ENCODE peak calls at places on chromosomes 11 and 22, in seven cellular contexts. O is IMR-90, R is neuronal stem cell, A is mesenchymal stem cell, S is mesendoderm, D is H1, Q is trophoblast cell. B is an unnamed sample.

GRCh38 chr11:12539570-12539969 is 134.7 kb upstream of the TEAD1 start:
- DNase-seq in R (no peak), S (no peak), Q (no peak), A (peak), D (no peak), O (peak), B (no peak)

GRCh38 chr11:94762208-94762607 is 5.9 kb upstream of the AMOTL1 start:
- DNase-seq in A (no peak), S (peak), R (no peak), O (no peak), D (no peak), Q (no peak), B (no peak)

GRCh38 chr22:41862160-41862529 is 29.2 kb downstream of the SREBF2 start:
- DNase-seq in Q (no peak), R (no peak), A (no peak), D (no peak), S (no peak), O (peak), B (no peak)

GRCh38 chr11:20367313-20367948 is 3.9 kb downstream of the HTATIP2 start:
- DNase-seq in R (no peak), O (peak), D (no peak), A (peak), S (peak), Q (peak), B (no peak)

GRCh38 chr22:36775589-36775965 is 342 bp downstream of the IFT27 start:
- DNase-seq in D (peak), A (no peak), R (peak), Q (no peak), S (peak), O (peak), B (no peak)

GRCh38 chr11:43833657-43834073 is 47.0 kb upstream of the ALKBH3 start:
- DNase-seq in R (no peak), S (peak), O (peak), D (no peak), Q (peak), A (peak), B (no peak)

GRCh38 chr11:67564230-67564629 is 19.4 kb upstream of the GSTP1 start:
- DNase-seq in Q (no peak), A (peak), S (no peak), R (no peak), O (no peak), D (no peak), B (no peak)

GRCh38 chr22:36816635-36817428 is at the start of gene PVALB:
- DNase-seq in O (peak), D (peak), R (no peak), Q (no peak), A (peak), S (peak), B (no peak)

GRCh38 chr22:33400891-33401290 is 342.7 kb upstream of the SYN3 start:
- DNase-seq in D (no peak), Q (no peak), A (no peak), S (no peak), O (no peak), R (no peak), B (no peak)

GRCh38 chr11:65884716-65885092 is 3.6 kb downstream of the FIBP start:
- DNase-seq in R (peak), O (peak), S (peak), D (peak), A (peak), Q (peak), B (peak)

GRCh38 chr11:2537010-2537695 is 92.3 kb downstream of the KCNQ1 start:
- DNase-seq in S (no peak), Q (no peak), O (no peak), R (no peak), A (no peak), D (no peak), B (no peak)

GRCh38 chr11:811446-812245 is 1.9 kb downstream of the RPLP2 start:
- DNase-seq in S (peak), Q (no peak), R (no peak), A (peak), O (no peak), D (no peak), B (no peak)

GRCh38 chr22:39234157-39234793 is 10.5 kb downstream of the PDGFB start:
- DNase-seq in O (no peak), R (peak), D (peak), A (peak), S (peak), Q (peak), B (no peak)

GRCh38 chr11:93288767-93289166 is 41.8 kb upstream of the DEUP1 start:
- DNase-seq in R (no peak), O (no peak), S (no peak), Q (no peak), A (no peak), D (no peak), B (no peak)

GRCh38 chr11:34866375-34866774 is 49.8 kb downstream of the APIP start:
- DNase-seq in S (no peak), D (no peak), R (no peak), A (peak), Q (no peak), O (peak), B (no peak)

GRCh38 chr11:9851366-9851765 is 187.5 kb downstream of the SWAP70 start:
- DNase-seq in A (peak), R (no peak), O (peak), S (no peak), D (no peak), Q (no peak), B (no peak)

GRCh38 chr11:55956521-55956920 is 13.2 kb downstream of the OR10AG1 start:
- DNase-seq in D (no peak), Q (no peak), R (no peak), S (no peak), A (no peak), O (no peak), B (no peak)

GRCh38 chr11:16895306-16895705 is 118.9 kb downstream of the PLEKHA7 start:
- DNase-seq in D (no peak), R (no peak), O (no peak), Q (no peak), A (no peak), S (no peak), B (no peak)

GRCh38 chr11:13440100-13440855 is 22.7 kb downstream of the BTBD10 start:
- DNase-seq in O (peak), S (peak), A (peak), Q (peak), D (no peak), R (no peak), B (no peak)

GRCh38 chr11:45654741-45655283 is 10.6 kb downstream of the CHST1 start:
- DNase-seq in D (no peak), A (no peak), Q (no peak), O (no peak), S (no peak), R (no peak), B (no peak)

GRCh38 chr11:125451400-125452124 is 44.5 kb downstream of the FEZ1 start:
- DNase-seq in D (peak), Q (no peak), O (peak), A (peak), R (peak), S (peak), B (peak)

GRCh38 chr11:35013514-35014191 is 97.2 kb downstream of the PDHX start:
- DNase-seq in A (peak), Q (peak), D (no peak), S (no peak), R (no peak), O (no peak), B (no peak)

GRCh38 chr11:31455177-31455576 is 54.2 kb downstream of the IMMP1L start:
- DNase-seq in R (no peak), O (no peak), D (no peak), A (no peak), Q (no peak), S (no peak), B (no peak)

GRCh38 chr11:124900464-124900863 is 2.8 kb upstream of the ROBO4 start:
- DNase-seq in R (no peak), S (peak), Q (peak), O (peak), D (peak), A (peak), B (peak)

GRCh38 chr22:49025791-49026475 is 801.7 kb downstream of the BRD1 start:
- DNase-seq in Q (no peak), S (no peak), D (no peak), O (no peak), R (no peak), A (no peak), B (no peak)

GRCh38 chr22:46545041-46545796 is 7.8 kb upstream of the CELSR1 start:
- DNase-seq in A (peak), Q (no peak), R (no peak), S (no peak), D (no peak), O (peak), B (no peak)

GRCh38 chr22:22687638-22688500 is 43.5 kb downstream of the GGTLC2 start:
- DNase-seq in O (peak), A (peak), Q (peak), R (peak), D (no peak), S (peak), B (peak)

GRCh38 chr11:130707217-130707616 is 209.1 kb downstream of the SNX19 start:
- DNase-seq in S (no peak), O (no peak), R (no peak), D (no peak), A (no peak), Q (no peak), B (no peak)

GRCh38 chr11:2381494-2382128 is 4.5 kb downstream of the CD81 start:
- DNase-seq in O (no peak), R (no peak), A (no peak), D (no peak), Q (no peak), S (no peak), B (no peak)

GRCh38 chr22:23503736-23504440 is 76.2 kb downstream of the IGLL1 start:
- DNase-seq in R (no peak), S (no peak), Q (no peak), D (no peak), A (no peak), O (no peak), B (no peak)

GRCh38 chr11:47186937-47187681 is 875 bp upstream of the PACSIN3 start:
- DNase-seq in R (peak), S (peak), O (peak), A (peak), D (peak), Q (no peak), B (peak)

GRCh38 chr11:118287006-118287405 is 17.5 kb upstream of the CD3E start:
- DNase-seq in O (no peak), S (no peak), D (no peak), A (no peak), R (no peak), Q (no peak), B (no peak)

GRCh38 chr22:22820626-22821025 is 67.0 kb upstream of the IGLL5 start:
- DNase-seq in O (no peak), Q (no peak), A (no peak), R (no peak), S (no peak), D (no peak), B (no peak)

GRCh38 chr11:7671347-7671746 is 2.0 kb downstream of the CYB5R2 start:
- DNase-seq in D (no peak), A (no peak), R (no peak), Q (peak), O (no peak), S (no peak), B (no peak)

GRCh38 chr11:12376259-12376971 is 956 bp upstream of the PARVA start:
- DNase-seq in O (peak), S (peak), A (peak), D (no peak), R (no peak), Q (no peak), B (no peak)

GRCh38 chr11:64624869-64625481 is 34.0 kb downstream of the SLC22A12 start:
- DNase-seq in S (no peak), A (no peak), O (no peak), R (no peak), Q (no peak), D (no peak), B (no peak)

GRCh38 chr11:104435498-104435897 is 271.6 kb upstream of the PDGFD start:
- DNase-seq in S (no peak), R (no peak), D (no peak), O (no peak), Q (no peak), A (no peak), B (no peak)
- H2BK120ac ChIP-seq in S (no peak), R (no peak), D (no peak), O (no peak), Q (no peak), A (no peak), B (no peak)

GRCh38 chr11:76566811-76567210 is 103.7 kb downstream of the LRRC32 start:
- DNase-seq in A (peak), S (no peak), D (no peak), R (no peak), O (no peak), Q (peak), B (no peak)
- H2BK5ac ChIP-seq in A (no peak), S (no peak), D (no peak), R (no peak), O (no peak), Q (no peak), B (no peak)

GRCh38 chr11:96426356-96427103 is 36.7 kb downstream of the JRKL start:
- DNase-seq in O (peak), A (peak), D (no peak), S (peak), Q (no peak), R (peak), B (no peak)

GRCh38 chr11:96424693-96425092 is 34.9 kb downstream of the JRKL start:
- DNase-seq in Q (no peak), O (peak), A (peak), R (no peak), S (peak), D (no peak), B (no peak)

DNA sequence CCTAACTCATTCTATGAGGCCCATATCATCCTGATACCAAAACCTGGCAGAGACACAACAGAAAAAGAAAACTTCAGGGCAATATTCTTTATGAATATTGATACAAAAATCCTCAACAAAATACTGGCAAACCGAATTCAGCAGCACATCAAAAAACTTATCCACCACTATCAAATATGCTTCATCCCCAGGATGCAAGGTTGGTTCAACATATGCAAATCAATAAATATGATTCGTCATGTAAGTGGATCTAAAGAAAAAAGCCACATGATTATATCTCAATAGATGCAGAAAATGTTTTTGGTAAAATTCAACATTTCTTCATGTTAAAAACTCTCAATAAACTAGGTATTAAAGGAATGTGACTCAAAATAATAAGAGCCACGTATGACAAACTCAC is 40.9 kb downstream of the JRKL start:
- DNase-seq in D (no peak), R (no peak), O (no peak), A (no peak), S (no peak), Q (no peak), B (no peak)
- H2BK120ac ChIP-seq in D (no peak), R (no peak), O (no peak), A (no peak), S (no peak), Q (no peak), B (no peak)

DNA sequence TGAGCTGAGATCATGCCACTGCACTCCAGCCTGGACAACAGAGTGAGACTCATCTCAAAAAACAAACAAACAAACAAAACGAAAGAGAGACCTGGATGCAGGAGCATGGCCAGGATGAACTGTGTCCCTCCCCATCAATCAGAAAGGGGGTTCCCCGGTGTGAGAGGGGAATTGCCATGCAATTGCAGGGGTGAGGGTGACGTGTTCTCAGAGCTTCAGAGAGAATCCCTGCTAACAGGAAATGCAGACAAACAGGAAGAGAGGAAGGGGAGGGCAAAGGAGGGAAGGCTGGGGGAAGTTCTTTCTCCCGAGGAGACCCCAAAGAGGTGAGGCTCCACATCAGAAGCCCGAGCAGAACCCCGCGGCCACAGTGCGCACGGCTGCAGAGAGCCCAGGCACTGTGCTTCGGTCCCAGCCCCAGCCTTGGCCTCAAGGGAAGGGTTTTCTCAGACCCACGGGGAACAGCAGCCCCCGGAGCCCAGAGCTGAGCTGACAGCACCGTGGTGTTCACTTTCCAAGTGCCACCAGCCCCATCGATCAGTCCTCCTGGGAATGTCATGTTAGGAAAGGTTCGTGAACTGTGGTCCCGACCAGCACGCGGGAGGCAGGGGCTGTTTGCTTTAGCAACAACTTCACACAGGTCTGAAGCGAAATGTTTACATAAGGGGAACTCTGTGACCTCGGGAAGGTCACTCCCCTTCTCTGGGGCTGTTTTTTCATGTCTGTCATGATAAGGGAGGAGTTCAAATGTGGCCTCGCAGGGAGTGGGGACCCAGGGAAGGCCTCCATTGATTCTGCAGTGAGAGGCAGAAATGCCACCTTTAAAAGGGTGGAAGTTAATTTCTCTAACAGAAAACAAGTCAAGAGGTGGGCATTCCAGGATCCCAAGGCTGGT is 108.0 kb upstream of the ANO1 start:
- DNase-seq in A (peak), Q (no peak), S (peak), O (no peak), R (no peak), D (no peak), B (no peak)
- H2BK5ac ChIP-seq in A (no peak), Q (no peak), S (no peak), O (no peak), R (no peak), D (no peak), B (no peak)